ENCODE peak calls at places on chromosomes 13 and 19, in five cellular contexts. K is psoas muscle, B is hepatocyte, F is left lung, Y is tibial artery. W is an unnamed sample. For H3K36me3 and H3K9me3, the result is how much of the 10 kb centered on the place peaks cover.

GRCh38 chr19:35851213-35852028 is 883 bp downstream of the NPHS1 start:
- DNase-seq in Y (no peak), F (no peak), B (peak), K (no peak), W (no peak)

GRCh38 chr19:54517483-54517882 is 14.9 kb downstream of the LAIR2 start:
- DNase-seq in Y (no peak), B (peak), K (no peak), F (peak), W (peak)

GRCh38 chr19:32823747-32824102 is 45.8 kb downstream of the SLC7A9 start:
- DNase-seq in Y (no peak), B (no peak), K (no peak), F (no peak), W (no peak)

GRCh38 chr13:19910336-19911072 is 47.1 kb upstream of the ZMYM5 start:
- DNase-seq in K (no peak), Y (no peak), B (no peak), F (no peak), W (no peak)

GRCh38 chr19:30564551-30565011 is 192.4 kb downstream of the ZNF536 start:
- DNase-seq in F (no peak), B (no peak), K (no peak), Y (peak), W (no peak)

GRCh38 chr19:31160346-31160926 is 188.8 kb downstream of the TSHZ3 start:
- DNase-seq in Y (no peak), B (no peak), K (no peak), F (no peak), W (no peak)

GRCh38 chr19:51726049-51726448 is 2.3 kb upstream of the HAS1 start:
- DNase-seq in Y (no peak), F (peak), K (peak), B (peak), W (no peak)

GRCh38 chr13:32824671-32825070 is 191.6 kb upstream of the KL start:
- DNase-seq in F (no peak), K (no peak), Y (no peak), B (peak), W (no peak)

GRCh38 chr13:50400930-50401553 is 385.8 kb downstream of the KCNRG start:
- DNase-seq in B (no peak), Y (no peak), K (no peak), F (no peak), W (no peak)

GRCh38 chr13:75847588-75847987 is 211.5 kb downstream of the LMO7 start:
- DNase-seq in B (no peak), Y (no peak), F (no peak), K (no peak), W (no peak)

GRCh38 chr19:39397360-39398296 is 6.5 kb downstream of the MED29 start:
- DNase-seq in K (peak), F (peak), B (peak), Y (peak), W (peak)

GRCh38 chr13:32150794-32151193 is 119.2 kb downstream of the FRY start:
- DNase-seq in Y (peak), F (peak), K (peak), B (no peak), W (peak)

GRCh38 chr19:38735257-38735686 is 9.0 kb downstream of the CAPN12 start:
- DNase-seq in K (peak), B (peak), Y (peak), F (no peak), W (peak)

GRCh38 chr13:50189450-50189849 is 174.2 kb downstream of the KCNRG start:
- DNase-seq in F (no peak), Y (no peak), B (no peak), K (no peak), W (no peak)

GRCh38 chr19:7483720-7484201 is 5.1 kb downstream of the PEX11G start:
- DNase-seq in B (no peak), Y (no peak), F (no peak), K (no peak), W (no peak)

GRCh38 chr19:33883869-33884519 is 87.3 kb downstream of the KCTD15 start:
- DNase-seq in B (no peak), K (no peak), F (no peak), Y (no peak), W (peak)

GRCh38 chr19:19655641-19656343 is 7.7 kb downstream of the ATP13A1 start:
- DNase-seq in F (no peak), Y (no peak), B (no peak), K (peak), W (no peak)

GRCh38 chr19:19659646-19660245 is 3.7 kb downstream of the ATP13A1 start:
- DNase-seq in F (no peak), K (no peak), B (no peak), Y (no peak), W (no peak)

GRCh38 chr19:19655051-19655594 is 8.4 kb downstream of the ATP13A1 start:
- DNase-seq in Y (no peak), F (no peak), K (peak), B (no peak), W (peak)

GRCh38 chr19:19656451-19657396 is 6.8 kb downstream of the ATP13A1 start:
- DNase-seq in B (no peak), K (peak), Y (no peak), F (no peak), W (peak)

DNA sequence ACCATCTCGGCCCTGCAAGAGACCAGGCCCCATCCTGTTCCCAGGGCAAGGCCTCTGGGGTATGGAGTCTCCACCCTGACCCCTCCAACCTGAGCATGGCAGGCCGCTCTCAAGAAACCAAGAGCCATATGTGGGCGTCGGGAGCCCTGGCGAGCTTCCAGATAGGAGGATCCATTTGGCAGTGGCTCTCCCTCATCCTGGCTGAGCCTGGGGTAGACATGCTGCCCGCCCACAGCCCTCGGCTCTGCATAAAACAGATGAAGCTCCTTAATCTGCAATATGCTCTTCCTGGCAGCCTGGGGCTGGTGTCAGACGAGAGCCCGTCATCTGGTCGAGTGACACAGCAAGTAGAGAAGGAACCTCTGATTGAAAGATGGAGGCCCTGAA is 6.1 kb downstream of the ATP13A1 start:
- DNase-seq in F (no peak), K (peak), B (no peak), Y (no peak), W (peak)
- H3K36me3 ChIP-seq in F (half or more), K (half or more), B (under half), Y (half or more), W (under half)

DNA sequence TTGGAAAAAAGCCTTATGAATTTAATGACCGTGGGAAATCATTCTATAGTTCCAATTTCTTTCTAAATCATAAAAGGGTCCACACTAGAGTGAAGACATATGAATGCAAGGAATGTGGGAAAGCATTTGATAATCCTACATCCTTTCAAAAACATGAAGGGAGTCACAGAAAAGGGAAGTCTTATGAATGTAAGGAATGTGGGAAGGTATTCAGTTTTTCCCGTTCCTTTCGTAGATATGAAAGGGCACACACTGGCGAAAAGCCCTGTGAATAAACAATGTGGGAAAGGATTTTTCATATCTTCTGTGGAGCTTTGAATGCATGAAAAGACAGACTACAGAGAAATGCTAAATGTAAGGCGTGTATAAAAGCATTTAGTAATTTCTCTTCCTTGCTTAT is 27.0 kb downstream of the ZNF20 start:
- DNase-seq in Y (no peak), B (no peak), F (no peak), K (no peak), W (no peak)
- H3K9me3 ChIP-seq in Y (under half), B (under half), F (half or more), K (under half), W (under half)

GRCh38 chr19:48807590-48808308 is 3.1 kb downstream of the BCAT2 start:
- DNase-seq in K (no peak), B (peak), F (no peak), Y (no peak), W (no peak)
- TF ChIP-seq CTCF in K (no peak), B (no peak), F (no peak), Y (no peak), W (no peak)

DNA sequence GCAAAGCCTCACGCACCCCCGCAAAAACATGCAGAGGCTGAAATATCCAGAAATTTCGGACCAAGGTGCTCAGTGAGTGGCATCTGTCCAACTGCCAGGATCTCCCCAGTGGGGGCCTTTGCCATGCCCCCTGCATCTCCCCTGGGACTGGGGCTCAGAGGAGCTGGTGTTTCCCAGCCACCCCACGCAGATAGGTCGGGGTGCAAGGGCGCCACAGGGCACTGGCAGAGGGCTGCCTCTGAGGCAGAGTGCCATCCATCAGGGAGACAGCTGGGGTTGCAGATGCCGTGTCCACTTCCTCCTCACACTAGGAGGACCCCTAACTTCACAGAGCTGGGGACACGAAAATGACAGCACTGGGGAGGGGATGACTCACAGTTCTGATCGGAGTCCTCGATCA is 26.3 kb downstream of the IZUMO4 start:
- DNase-seq in Y (no peak), F (no peak), K (no peak), B (no peak), W (no peak)
- H3K36me3 ChIP-seq in Y (half or more), F (half or more), K (half or more), B (under half), W (under half)